ENCODE peak calls at places on chromosomes 16 and 17, in eight cellular contexts. E is NCI-H69; O is cardiac muscle cell; Y is NCI-H345; S is dermis blood vessel endothelial cell; M is activated CD4-positive, alpha-beta memory T cell treated with anti-CD3 and anti-CD28 coated beads, Interleukin-2, amount 10 ng/mL, durations not matched to agents 7 days and 5 days; B is stimulated activated CD8-positive, alpha-beta memory T cell treated with anti-CD3 and anti-CD28 coated beads, Interleukin-4, amount 100 ng/mL, for 1 hour; L is MV-4-11. X is an unnamed sample.

GRCh38 chr16:25747160-25747758 is 55.5 kb downstream of the HS3ST4 start:
- DNase-seq in Y (no peak), B (no peak), M (peak), S (peak), L (peak), O (peak), E (no peak), X (no peak)

GRCh38 chr17:7043544-7044268 is at the start of gene SLC16A11:
- DNase-seq in L (no peak), O (no peak), B (no peak), M (no peak), Y (peak), S (peak), E (peak), X (no peak)

GRCh38 chr17:75244133-75244866 is 17.1 kb downstream of the GGA3 start:
- DNase-seq in L (peak), O (no peak), Y (no peak), B (no peak), E (no peak), M (no peak), S (no peak), X (no peak)

GRCh38 chr17:27873746-27874145 is 19.4 kb downstream of the LYRM9 start:
- DNase-seq in E (no peak), S (no peak), L (no peak), Y (no peak), B (no peak), M (no peak), O (no peak), X (no peak)

GRCh38 chr17:41680426-41681040 is 8.2 kb upstream of the EIF1 start:
- DNase-seq in L (no peak), S (no peak), B (no peak), O (no peak), Y (peak), M (no peak), E (peak), X (no peak)

GRCh38 chr16:54283735-54284318 is 2.8 kb downstream of the IRX3 start:
- DNase-seq in Y (no peak), B (no peak), L (peak), E (no peak), O (no peak), S (no peak), M (no peak), X (no peak)

GRCh38 chr16:4081035-4081434 is 35.2 kb downstream of the ADCY9 start:
- DNase-seq in Y (no peak), B (no peak), M (no peak), E (peak), O (no peak), S (no peak), L (no peak), X (no peak)

GRCh38 chr16:67116388-67117311 is 6.9 kb downstream of the PHAF1 start:
- DNase-seq in Y (no peak), O (no peak), L (peak), E (no peak), M (no peak), S (peak), B (no peak), X (no peak)

GRCh38 chr17:6701719-6702118 is 11.4 kb downstream of the SLC13A5 start:
- DNase-seq in L (no peak), S (peak), O (peak), M (peak), E (peak), Y (no peak), B (no peak), X (no peak)

GRCh38 chr17:16037636-16038035 is 38.0 kb downstream of the TTC19 start:
- DNase-seq in E (no peak), B (no peak), M (no peak), Y (no peak), O (no peak), S (no peak), L (no peak), X (no peak)

GRCh38 chr16:19804538-19805323 is 79.9 kb downstream of the GPRC5B start:
- DNase-seq in Y (peak), E (peak), O (no peak), M (peak), S (peak), L (peak), B (no peak), X (no peak)

GRCh38 chr17:44543213-44543904 is 13.9 kb upstream of the FZD2 start:
- DNase-seq in M (no peak), E (no peak), Y (no peak), S (no peak), B (no peak), O (peak), L (no peak), X (peak)

GRCh38 chr17:66707051-66707450 is 127.9 kb upstream of the CACNG5 start:
- DNase-seq in E (no peak), L (no peak), B (no peak), S (no peak), O (no peak), M (no peak), Y (no peak), X (no peak)

GRCh38 chr17:34858941-34859562 is 102.2 kb downstream of the CCT6B start:
- DNase-seq in L (no peak), Y (no peak), E (peak), B (no peak), M (no peak), O (no peak), S (peak), X (no peak)

GRCh38 chr17:41127371-41127770 is 3.4 kb upstream of the KRTAP4-12 start:
- DNase-seq in E (no peak), B (no peak), O (no peak), Y (no peak), M (no peak), S (no peak), L (no peak), X (no peak)

GRCh38 chr17:48046296-48046695 is 1.9 kb upstream of the NFE2L1 start:
- DNase-seq in L (no peak), Y (no peak), S (no peak), E (no peak), B (no peak), M (no peak), O (no peak), X (no peak)

GRCh38 chr16:51880776-51881175 is 666.2 kb downstream of the TOX3 start:
- DNase-seq in O (no peak), M (no peak), Y (no peak), B (no peak), L (no peak), E (no peak), S (peak), X (peak)

GRCh38 chr16:88747588-88748301 is 37.3 kb downstream of the PIEZO1 start:
- DNase-seq in S (peak), M (peak), L (peak), E (peak), B (no peak), Y (no peak), O (no peak), X (no peak)

X was measured in fibroblast of gingiva.